ENCODE peak calls at places on chromosomes 13 and 19, in nine cellular contexts. K is cardiac muscle cell; S is epithelial cell of esophagus; X is A549; W is psoas muscle; E is PC-9; Z is CD8-positive, alpha-beta T cell; P is Panc1; C is foreskin fibroblast. B is an unnamed sample.

GRCh38 chr13:24649685-24650038 is 30.5 kb upstream of the ATP12A start:
- DNase-seq in K (no peak), S (no peak), X (no peak), W (no peak), E (no peak), Z (no peak), P (no peak), C (no peak), B (no peak)

GRCh38 chr19:15216363-15216762 is 15.6 kb upstream of the NOTCH3 start:
- DNase-seq in K (no peak), S (peak; percentile 71), X (no peak), W (no peak), E (peak; percentile 97), Z (no peak), P (no peak), C (no peak), B (no peak)

GRCh38 chr19:44684892-44685847 is 13.8 kb upstream of the CEACAM16 start:
- DNase-seq in K (no peak), S (peak; percentile 74), X (peak; percentile 95), W (no peak), E (peak; percentile 96), Z (no peak), P (no peak), C (peak; percentile 92), B (peak; percentile 93)

GRCh38 chr13:114068723-114069322 is 63.6 kb downstream of the RASA3 start:
- DNase-seq in K (peak; percentile 53), S (peak; percentile 45), X (no peak), W (no peak), E (peak; percentile 55), Z (no peak), P (no peak), C (peak; percentile 84), B (no peak)

GRCh38 chr19:36686365-36687213 is 823 bp upstream of the ZNF567 start:
- DNase-seq in K (peak; percentile 10), S (peak; percentile 23), X (no peak), W (no peak), E (no peak), Z (no peak), P (no peak), C (peak; percentile 39), B (peak; percentile 16)

GRCh38 chr19:1746401-1747284 is 6.7 kb upstream of the ONECUT3 start:
- DNase-seq in K (no peak), S (peak; percentile 90), X (peak; percentile 65), W (no peak), E (peak; percentile 48), Z (no peak), P (no peak), C (peak; percentile 43), B (no peak)

GRCh38 chr13:44618326-44618725 is 42.2 kb upstream of the TSC22D1 start:
- DNase-seq in K (no peak), S (no peak), X (no peak), W (no peak), E (no peak), Z (no peak), P (no peak), C (no peak), B (no peak)

GRCh38 chr13:55816976-55817601 is 1323.6 kb upstream of the PRR20A start:
- DNase-seq in K (no peak), S (no peak), X (no peak), W (no peak), E (no peak), Z (no peak), P (no peak), C (no peak), B (no peak)

GRCh38 chr13:33208290-33208990 is 77.1 kb downstream of the STARD13 start:
- DNase-seq in K (no peak), S (peak; percentile 80), X (no peak), W (no peak), E (peak; percentile 70), Z (no peak), P (no peak), C (no peak), B (no peak)

GRCh38 chr19:43524922-43525835 is 1.8 kb downstream of the ETHE1 start:
- DNase-seq in K (peak; percentile 54), S (peak; percentile 90), X (peak; percentile 71), W (peak; percentile 41), E (peak; percentile 80), Z (peak; percentile 32), P (no peak), C (peak; percentile 75), B (peak; percentile 78)

DNA sequence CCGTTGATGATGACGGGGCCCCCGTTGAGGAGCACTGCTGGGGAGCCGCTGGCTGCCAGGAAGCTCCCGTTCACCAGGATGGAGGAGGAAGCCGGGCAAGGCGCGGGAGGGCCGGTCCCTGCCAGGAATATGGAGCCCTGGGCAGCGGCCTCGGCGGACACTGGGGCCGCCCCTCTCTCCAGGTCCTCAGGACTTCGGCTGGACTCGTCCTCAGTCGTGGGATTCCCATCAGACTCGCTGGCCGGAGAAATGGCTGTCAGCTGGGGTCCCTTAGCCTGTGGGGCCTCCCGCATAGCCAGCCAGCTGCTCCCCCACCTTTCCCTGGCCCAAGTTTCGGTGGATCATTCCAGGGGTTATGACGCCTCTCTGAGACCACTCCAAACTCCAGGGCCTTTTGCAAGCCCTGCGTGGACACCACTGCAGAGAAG is 2.1 kb downstream of the SIX5 start:
- DNase-seq in K (peak; percentile 27), S (peak; percentile 22), X (no peak), W (no peak), E (no peak), Z (no peak), P (no peak), C (peak; percentile 60), B (no peak)
- H3K4me3 ChIP-seq in K (peak overlapping the region; percentile 59), S (peak overlapping the region; percentile 81), X (peak overlapping the region; percentile 78), W (peak overlapping the region; percentile 87), E (peak overlapping the region; percentile 97), Z (no peak overlapping the region), P (peak overlapping the region; percentile 66), C (peak overlapping the region; percentile 70), B (peak overlapping the region; percentile 63)

GRCh38 chr19:46133101-46133627 is 8.7 kb upstream of the IGFL3 start:
- DNase-seq in K (peak; percentile 86), S (peak; percentile 96), X (no peak), W (no peak), E (peak; percentile 85), Z (no peak), P (peak; percentile 1), C (peak; percentile 91), B (peak; percentile 53)

GRCh38 chr19:46133777-46134231 is 9.3 kb upstream of the IGFL3 start:
- DNase-seq in K (no peak), S (no peak), X (no peak), W (no peak), E (no peak), Z (no peak), P (no peak), C (peak; percentile 10), B (no peak)

GRCh38 chr19:46131485-46132143 is 7.1 kb upstream of the IGFL3 start:
- DNase-seq in K (no peak), S (no peak), X (no peak), W (no peak), E (no peak), Z (no peak), P (no peak), C (peak; percentile 8), B (no peak)

GRCh38 chr19:46134527-46134926 is 10.0 kb upstream of the IGFL3 start:
- DNase-seq in K (no peak), S (peak; percentile 73), X (no peak), W (no peak), E (no peak), Z (no peak), P (no peak), C (peak; percentile 64), B (no peak)

DNA sequence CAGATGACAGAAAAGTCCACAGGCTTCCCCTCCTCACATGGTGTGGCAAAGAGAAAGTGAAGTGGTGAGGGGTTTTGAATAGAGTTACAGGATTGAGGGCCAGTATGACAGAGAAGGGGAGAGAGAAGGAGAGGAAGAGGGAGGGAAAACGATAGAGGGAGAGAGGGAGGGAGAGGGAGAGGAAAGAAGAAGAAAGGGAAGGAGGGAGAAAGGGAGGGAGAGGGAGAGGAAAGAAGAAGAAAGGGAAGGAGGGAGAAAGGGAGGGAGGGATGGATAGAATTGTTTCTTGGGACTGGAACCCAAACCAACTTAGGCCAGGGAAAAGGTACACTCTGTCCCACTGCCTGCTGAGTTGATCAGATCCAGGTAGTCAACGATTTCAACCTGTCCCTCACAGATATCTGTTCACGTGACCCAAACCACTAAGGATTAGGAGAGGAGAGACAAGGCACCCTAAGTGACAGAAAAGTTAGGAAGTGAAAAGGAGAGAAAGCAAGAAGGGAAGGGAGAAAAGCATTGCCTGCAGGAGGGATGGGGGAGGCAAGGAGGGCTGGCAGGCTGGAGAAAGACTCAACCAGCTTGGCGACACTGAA is 8.1 kb upstream of the IGFL3 start:
- DNase-seq in K (no peak), S (no peak), X (no peak), W (no peak), E (no peak), Z (no peak), P (no peak), C (no peak), B (no peak)
- H3K4me3 ChIP-seq in K (peak overlapping the region; percentile 13), S (peak overlapping the region; percentile 30), X (no peak overlapping the region), W (no peak overlapping the region), E (no peak overlapping the region), Z (no peak overlapping the region), P (no peak overlapping the region), C (no peak overlapping the region), B (no peak overlapping the region)

GRCh38 chr13:35964764-35965163 is 166.4 kb downstream of the DCLK1 start:
- DNase-seq in K (no peak), S (peak; percentile 19), X (no peak), W (no peak), E (no peak), Z (no peak), P (no peak), C (peak; percentile 86), B (no peak)

GRCh38 chr13:35966024-35966423 is 165.2 kb downstream of the DCLK1 start:
- DNase-seq in K (no peak), S (no peak), X (no peak), W (no peak), E (no peak), Z (no peak), P (no peak), C (no peak), B (no peak)

GRCh38 chr13:35963982-35964665 is 167.1 kb downstream of the DCLK1 start:
- DNase-seq in K (no peak), S (no peak), X (no peak), W (no peak), E (no peak), Z (no peak), P (no peak), C (no peak), B (no peak)

GRCh38 chr13:35961461-35962220 is 169.5 kb downstream of the DCLK1 start:
- DNase-seq in K (no peak), S (no peak), X (no peak), W (no peak), E (no peak), Z (no peak), P (no peak), C (peak; percentile 21), B (no peak)

GRCh38 chr13:35965226-35965927 is 165.8 kb downstream of the DCLK1 start:
- DNase-seq in K (no peak), S (no peak), X (no peak), W (no peak), E (no peak), Z (no peak), P (no peak), C (no peak), B (no peak)
- H3K4me3 ChIP-seq in K (no peak overlapping the region), S (no peak overlapping the region), X (no peak overlapping the region), W (no peak overlapping the region), E (no peak overlapping the region), Z (no peak overlapping the region), P (no peak overlapping the region), C (no peak overlapping the region), B (no peak overlapping the region)

DNA sequence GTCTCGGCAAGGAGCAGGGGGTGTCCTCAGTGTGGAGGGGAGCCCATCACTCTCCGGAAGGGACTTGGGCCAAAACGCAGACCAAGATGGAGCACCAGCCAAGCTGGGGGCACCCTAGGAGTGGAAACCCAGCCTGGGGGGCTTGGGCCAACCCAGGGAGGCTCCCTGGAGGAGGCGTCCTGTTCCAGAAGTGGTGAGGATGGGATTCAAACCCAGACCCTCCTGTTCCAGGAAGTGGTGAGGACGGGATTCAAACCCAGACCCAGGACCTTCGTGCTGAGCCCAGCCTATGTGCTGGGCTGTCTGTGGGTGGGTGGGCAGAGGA is 848 bp upstream of the PLIN4 start:
- DNase-seq in K (no peak), S (no peak), X (no peak), W (no peak), E (no peak), Z (no peak), P (no peak), C (no peak), B (no peak)
- H3K4me3 ChIP-seq in K (no peak overlapping the region), S (no peak overlapping the region), X (no peak overlapping the region), W (no peak overlapping the region), E (no peak overlapping the region), Z (no peak overlapping the region), P (no peak overlapping the region), C (no peak overlapping the region), B (no peak overlapping the region)